ENCODE peak calls at places on chromosomes 7 and 10, in eight cellular contexts. W is ureter, N is iris pigment epithelial cell, X is mammary epithelial cell, S is GM13976, M is ELF-1, H is iPS DF 6.9, K is NCI-H1436. B is an unnamed sample.

GRCh38 chr7:50832744-50833143 is 50.0 kb upstream of the GRB10 start:
- DNase-seq in X (peak; percentile 96), H (no peak), N (peak; percentile 70), K (no peak), S (no peak), W (no peak), M (no peak), B (no peak)

GRCh38 chr10:103969436-103969835 is 2.5 kb downstream of the SLK start:
- DNase-seq in W (no peak), M (no peak), H (no peak), K (no peak), X (peak; percentile 14), S (no peak), N (no peak), B (no peak)

GRCh38 chr7:82605247-82605864 is 161.8 kb upstream of the CACNA2D1 start:
- DNase-seq in X (peak; percentile 16), M (no peak), K (peak; percentile 59), W (no peak), N (peak; percentile 54), H (peak; percentile 39), S (peak; percentile 50), B (no peak)

GRCh38 chr10:110176122-110176521 is 31.3 kb upstream of the MXI1 start:
- DNase-seq in S (no peak), N (no peak), W (no peak), H (no peak), M (no peak), K (no peak), X (no peak), B (no peak)

GRCh38 chr7:125459038-125459437 is 529.4 kb upstream of the POT1 start:
- DNase-seq in K (no peak), N (no peak), H (no peak), S (no peak), X (no peak), W (no peak), M (no peak), B (no peak)

GRCh38 chr10:21497177-21497807 is 28.2 kb downstream of the SKIDA1 start:
- DNase-seq in K (peak; percentile 73), S (peak; percentile 62), W (peak; percentile 94), N (peak; percentile 61), M (peak; percentile 82), H (no peak), X (peak; percentile 81), B (peak; percentile 94)

GRCh38 chr7:140242057-140243031 is 65.6 kb upstream of the KDM7A start:
- DNase-seq in S (no peak), M (peak; percentile 52), N (no peak), H (no peak), X (no peak), K (no peak), W (no peak), B (peak; percentile 37)

GRCh38 chr7:100895956-100896742 is 461 bp upstream of the ACHE start:
- DNase-seq in K (no peak), W (peak; percentile 49), N (no peak), M (peak; percentile 75), S (peak; percentile 68), X (no peak), H (no peak), B (peak; percentile 54)

GRCh38 chr10:7243873-7244272 is 167.0 kb downstream of the SFMBT2 start:
- DNase-seq in H (no peak), S (peak; percentile 39), X (no peak), W (no peak), N (no peak), K (no peak), M (no peak), B (no peak)

GRCh38 chr10:18523025-18523424 is 128.4 kb downstream of the NSUN6 start:
- DNase-seq in N (no peak), H (no peak), K (no peak), M (no peak), X (peak; percentile 3), W (no peak), S (no peak), B (no peak)

GRCh38 chr10:7544203-7544602 is 122.6 kb downstream of the ITIH5 start:
- DNase-seq in N (no peak), K (no peak), S (no peak), W (no peak), H (no peak), M (no peak), X (no peak), B (no peak)

GRCh38 chr10:33005322-33006282 is 47.6 kb upstream of the ITGB1 start:
- DNase-seq in X (peak; percentile 97), S (peak; percentile 45), N (peak; percentile 99), K (peak; percentile 51), M (peak; percentile 96), W (peak; percentile 77), H (peak; percentile 37), B (peak; percentile 77)

GRCh38 chr10:1058017-1058416 is 1.8 kb downstream of the WDR37 start:
- DNase-seq in H (no peak), X (no peak), S (no peak), N (no peak), W (no peak), M (no peak), K (no peak), B (no peak)

GRCh38 chr7:148395292-148395691 is 195.3 kb upstream of the C7orf33 start:
- DNase-seq in X (no peak), K (no peak), M (peak; percentile 23), N (no peak), S (no peak), H (no peak), W (no peak), B (no peak)

GRCh38 chr10:64306888-64307287 is 785.7 kb downstream of the REEP3 start:
- DNase-seq in X (no peak), N (no peak), K (no peak), M (no peak), S (no peak), W (no peak), H (no peak), B (no peak)

GRCh38 chr10:11576092-11576809 is 35.2 kb downstream of the USP6NL start:
- DNase-seq in K (no peak), N (no peak), M (no peak), H (no peak), S (no peak), X (no peak), W (no peak), B (no peak)

GRCh38 chr10:131077031-131077430 is 234.5 kb downstream of the TCERG1L start:
- DNase-seq in H (no peak), N (no peak), S (no peak), M (no peak), K (no peak), W (no peak), X (no peak), B (no peak)

GRCh38 chr7:47591655-47592572 is 10.0 kb upstream of the TNS3 start:
- DNase-seq in W (no peak), S (no peak), H (no peak), N (peak; percentile 71), K (no peak), M (peak; percentile 92), X (no peak), B (no peak)

GRCh38 chr7:15057272-15057671 is 154.7 kb upstream of the DGKB start:
- DNase-seq in S (no peak), X (no peak), K (no peak), W (no peak), M (no peak), N (no peak), H (no peak), B (no peak)

GRCh38 chr10:1434202-1434601 is 303.1 kb downstream of the ADARB2 start:
- DNase-seq in M (peak; percentile 38), S (no peak), N (no peak), W (no peak), K (peak; percentile 51), H (peak; percentile 22), X (no peak), B (no peak)

GRCh38 chr7:39663263-39663662 is 39.9 kb downstream of the RALA start:
- DNase-seq in X (no peak), W (no peak), N (no peak), K (no peak), S (no peak), M (no peak), H (no peak), B (no peak)

GRCh38 chr7:100641860-100642533 is 645 bp upstream of the TFR2 start:
- DNase-seq in S (peak; percentile 59), H (no peak), K (no peak), M (no peak), W (no peak), N (no peak), X (no peak), B (no peak)

GRCh38 chr10:71433116-71433982 is 36.6 kb downstream of the CDH23 start:
- DNase-seq in M (no peak), H (no peak), X (no peak), K (no peak), N (no peak), S (no peak), W (peak; percentile 36), B (no peak)

GRCh38 chr7:72080349-72080766 is 331.8 kb downstream of the CALN1 start:
- DNase-seq in S (no peak), M (peak; percentile 30), K (no peak), W (no peak), N (no peak), X (no peak), H (no peak), B (no peak)

GRCh38 chr10:28991326-28991725 is 297.5 kb upstream of the LYZL1 start:
- DNase-seq in W (no peak), S (no peak), H (no peak), M (peak; percentile 87), N (peak; percentile 51), X (peak; percentile 56), K (no peak), B (no peak)

GRCh38 chr10:73404690-73405089 is 9.2 kb downstream of the ANXA7 start:
- DNase-seq in X (no peak), K (no peak), H (no peak), N (no peak), S (no peak), W (no peak), M (no peak), B (no peak)

GRCh38 chr10:65544756-65545155 is 1381.1 kb upstream of the LRRTM3 start:
- DNase-seq in S (no peak), W (no peak), K (no peak), H (no peak), N (no peak), M (no peak), X (no peak), B (no peak)

GRCh38 chr10:128099901-128100300 is 26.3 kb downstream of the MKI67 start:
- DNase-seq in W (no peak), N (no peak), H (no peak), S (no peak), K (no peak), X (no peak), M (no peak), B (no peak)

GRCh38 chr10:80996615-80997193 is 459.0 kb downstream of the SH2D4B start:
- DNase-seq in W (peak; percentile 58), M (no peak), S (no peak), X (no peak), K (peak; percentile 5), H (no peak), N (no peak), B (no peak)

GRCh38 chr7:50508471-50508943 is 56.7 kb downstream of the DDC start:
- DNase-seq in K (no peak), H (no peak), X (no peak), W (no peak), N (no peak), S (no peak), M (no peak), B (no peak)

GRCh38 chr10:119199231-119199992 is 8.0 kb upstream of the GRK5 start:
- DNase-seq in M (peak; percentile 71), X (peak; percentile 58), K (peak; percentile 61), S (peak; percentile 49), H (no peak), N (peak; percentile 89), W (peak; percentile 73), B (peak; percentile 64)

B was measured in stomach.